ENCODE peak calls at places on chromosomes 1 and 21, in four cellular contexts. F is stimulated activated naive CD8-positive, alpha-beta T cell treated with anti-CD3 and anti-CD28 coated beads, Interleukin-15, Interleukin-2, amounts not matched to agents 100 U/mL and 50 U/mL, for 24 hours; H is DMS153; J is CD4-positive, alpha-beta memory T cell. W is an unnamed sample.

GRCh38 chr21:44914176-44914874 is 6.4 kb downstream of the ITGB2 start:
- DNase-seq in F (peak), H (no peak), J (peak), W (no peak)

GRCh38 chr1:1889090-1889750 is 1.7 kb downstream of the GNB1 start:
- DNase-seq in F (no peak), H (no peak), J (no peak), W (no peak)

GRCh38 chr1:149884433-149885363 is 14.7 kb upstream of the BOLA1 start:
- DNase-seq in F (no peak), H (peak), J (no peak), W (peak)

GRCh38 chr1:20440785-20441200 is 45.2 kb downstream of the CAMK2N1 start:
- DNase-seq in F (peak), H (peak), J (peak), W (peak)

GRCh38 chr1:179156026-179156425 is 73.5 kb downstream of the ABL2 start:
- DNase-seq in F (no peak), H (no peak), J (no peak), W (no peak)

GRCh38 chr1:217539510-217539909 is 91.4 kb downstream of the GPATCH2 start:
- DNase-seq in F (no peak), H (peak), J (no peak), W (no peak)

GRCh38 chr1:202117898-202118371 is 4.8 kb upstream of the GPR37L1 start:
- DNase-seq in F (no peak), H (no peak), J (no peak), W (no peak)

GRCh38 chr1:178938959-178939317 is 68.1 kb upstream of the ANGPTL1 start:
- DNase-seq in F (no peak), H (no peak), J (no peak), W (no peak)

GRCh38 chr1:182698977-182699672 is 14.7 kb upstream of the RGS8 start:
- DNase-seq in F (no peak), H (no peak), J (no peak), W (no peak)

GRCh38 chr1:237258871-237259270 is 216.9 kb downstream of the RYR2 start:
- DNase-seq in F (no peak), H (no peak), J (no peak), W (no peak)

GRCh38 chr21:26534517-26534916 is 38.6 kb downstream of the CYYR1 start:
- DNase-seq in F (no peak), H (no peak), J (no peak), W (no peak)

W was measured in RPMI7951.